ENCODE peak calls at places on chromosomes 3 and 15, in nine cellular contexts. Y, X, G, C, J, R, W, U and N are unnamed samples.

GRCh38 chr3:11155341-11156025 is 1.2 kb downstream of the HRH1 start:
- DNase-seq in Y (peak; percentile 76), U (no peak), R (peak; percentile 49), W (peak; percentile 27), G (peak; percentile 70), X (no peak), C (peak; percentile 80), J (peak; percentile 72), N (peak; percentile 77)

GRCh38 chr3:127170794-127171193 is 22.1 kb upstream of the PRR23E start:
- DNase-seq in J (peak; percentile 55), R (peak; percentile 21), X (no peak), W (no peak), G (peak; percentile 42), C (no peak), U (no peak), Y (peak; percentile 51), N (no peak)

GRCh38 chr3:40616420-40616819 is 91.7 kb downstream of the ZNF621 start:
- DNase-seq in X (no peak), G (no peak), J (peak; percentile 94), C (no peak), Y (no peak), W (no peak), U (no peak), R (no peak), N (no peak)

GRCh38 chr15:96870510-96871039 is 540.1 kb downstream of the NR2F2 start:
- DNase-seq in J (no peak), G (no peak), U (no peak), C (no peak), R (no peak), Y (no peak), X (no peak), W (no peak), N (no peak)

GRCh38 chr15:29102911-29103824 is 166.5 kb downstream of the NSMCE3 start:
- DNase-seq in R (no peak), Y (peak; percentile 28), J (peak; percentile 24), X (no peak), U (no peak), W (no peak), G (no peak), C (no peak), N (no peak)

GRCh38 chr3:187120324-187120723 is 19.0 kb downstream of the RPL39L start:
- DNase-seq in Y (no peak), R (peak; percentile 21), C (no peak), J (no peak), U (no peak), G (no peak), X (no peak), W (no peak), N (no peak)

GRCh38 chr3:63364909-63365308 is 86.8 kb downstream of the SYNPR start:
- DNase-seq in R (peak; percentile 5), C (no peak), J (peak; percentile 28), Y (no peak), X (no peak), G (peak; percentile 15), U (no peak), W (no peak), N (no peak)

GRCh38 chr15:57527382-57528091 is 64.2 kb upstream of the MYZAP start:
- DNase-seq in W (no peak), X (no peak), U (peak; percentile 73), C (peak; percentile 45), G (peak; percentile 49), R (peak; percentile 81), J (peak; percentile 99), Y (peak; percentile 76), N (no peak)

GRCh38 chr3:183491923-183492848 is 63.3 kb downstream of the KLHL6 start:
- DNase-seq in J (no peak), X (no peak), Y (no peak), C (no peak), G (no peak), W (no peak), U (no peak), R (no peak), N (peak; percentile 56)

GRCh38 chr3:99232696-99233095 is 331.2 kb upstream of the DCBLD2 start:
- DNase-seq in X (no peak), J (no peak), G (no peak), C (no peak), U (no peak), R (no peak), Y (no peak), W (no peak), N (no peak)

GRCh38 chr3:29099775-29100174 is 181.1 kb upstream of the RBMS3 start:
- DNase-seq in Y (no peak), U (no peak), X (no peak), J (no peak), G (no peak), R (no peak), C (no peak), W (no peak), N (no peak)

GRCh38 chr15:41284425-41285177 is 47.8 kb downstream of the OIP5 start:
- DNase-seq in R (no peak), U (peak; percentile 10), J (peak; percentile 42), C (peak; percentile 7), Y (no peak), X (no peak), W (no peak), G (no peak), N (no peak)

GRCh38 chr15:60077581-60078359 is 73.7 kb downstream of the FOXB1 start:
- DNase-seq in R (peak; percentile 3), C (no peak), W (no peak), Y (no peak), G (no peak), J (no peak), X (no peak), U (no peak), N (no peak)

GRCh38 chr15:94791008-94791407 is 559.6 kb downstream of the MCTP2 start:
- DNase-seq in X (no peak), G (no peak), Y (no peak), W (no peak), C (no peak), U (no peak), J (no peak), R (no peak), N (no peak)

GRCh38 chr15:62187425-62187824 is 22.3 kb upstream of the C2CD4B start:
- DNase-seq in C (no peak), U (no peak), Y (no peak), R (no peak), X (no peak), G (no peak), J (no peak), W (no peak), N (no peak)

GRCh38 chr3:177893321-177893720 is 642.9 kb upstream of the KCNMB2 start:
- DNase-seq in C (peak; percentile 6), G (no peak), R (no peak), U (no peak), J (no peak), Y (no peak), W (no peak), X (no peak), N (no peak)